ENCODE peak calls at places on chromosomes 5 and 9, in seven cellular contexts. L is hippocampal formation; H is activated CD4-positive, alpha-beta T cell treated with anti-CD3 and anti-CD28 coated beads, Interleukin-2, amount 50 U/mL, for 1 hour; E is mucosa of descending colon; N is NCI-H187; V is ELR; B is H1. I is an unnamed sample.

GRCh38 chr9:100160021-100160420 is 61.0 kb downstream of the INVS start:
- DNase-seq in E (no peak), L (no peak), H (no peak), N (no peak), B (no peak), V (no peak), I (no peak)

GRCh38 chr5:116508835-116509234 is 65.8 kb downstream of the SEMA6A start:
- DNase-seq in H (no peak), V (no peak), B (no peak), E (no peak), N (no peak), L (no peak), I (no peak)

GRCh38 chr5:35665066-35665465 is 47.4 kb downstream of the SPEF2 start:
- DNase-seq in H (no peak), L (no peak), N (no peak), B (no peak), E (no peak), V (no peak), I (no peak)

GRCh38 chr5:1391691-1392090 is 46.8 kb upstream of the CLPTM1L start:
- DNase-seq in L (no peak), N (no peak), E (no peak), V (no peak), H (no peak), B (no peak), I (no peak)

GRCh38 chr5:84474126-84474525 is 89.4 kb upstream of the EDIL3 start:
- DNase-seq in B (no peak), E (no peak), N (no peak), H (no peak), L (no peak), V (no peak), I (no peak)

GRCh38 chr5:174837919-174838902 is 113.8 kb downstream of the MSX2 start:
- DNase-seq in V (no peak), L (peak; percentile 36), B (no peak), E (no peak), H (no peak), N (no peak), I (no peak)

GRCh38 chr9:14315754-14316573 is 2.0 kb upstream of the NFIB start:
- DNase-seq in B (no peak), E (peak; percentile 59), H (no peak), L (no peak), V (no peak), N (no peak), I (no peak)

GRCh38 chr9:121262953-121263352 is 5.0 kb upstream of the GSN start:
- DNase-seq in H (no peak), L (no peak), V (no peak), B (no peak), N (no peak), E (no peak), I (no peak)

GRCh38 chr5:149799119-149799623 is 69.1 kb downstream of the PPARGC1B start:
- DNase-seq in B (no peak), N (peak; percentile 16), H (no peak), E (no peak), L (no peak), V (peak; percentile 88), I (peak; percentile 50)

GRCh38 chr9:76624381-76625048 is 139.7 kb upstream of the PCA3 start:
- DNase-seq in B (no peak), V (no peak), E (no peak), H (no peak), L (no peak), N (no peak), I (no peak)

GRCh38 chr5:59828623-59829022 is 64.9 kb downstream of the PDE4D start:
- DNase-seq in N (no peak), L (no peak), E (no peak), H (no peak), B (no peak), V (no peak), I (no peak)

GRCh38 chr5:72647806-72648205 is 140.6 kb upstream of the ZNF366 start:
- DNase-seq in V (no peak), N (no peak), H (no peak), E (no peak), L (no peak), B (no peak), I (no peak)

GRCh38 chr5:59666709-59667108 is 226.8 kb downstream of the PDE4D start:
- DNase-seq in B (no peak), N (no peak), V (no peak), L (no peak), H (no peak), E (no peak), I (no peak)

I was measured in mucosa of gallbladder.